ENCODE peak calls at places on chromosomes 12 and 14, in ten cellular contexts. One of them, this sample, is unnamed.

GRCh38 chr14:52068741-52069616 is at the start of gene NID2:
- DNase-seq in mucosa of descending colon: peak
- DNase-seq in NB4: no peak
- DNase-seq in astrocyte of the spinal cord: peak
- DNase-seq in IMR-90: peak
- DNase-seq in BJ: no peak
- DNase-seq in MM.1S: no peak
- DNase-seq in esophagus squamous epithelium: no peak
- DNase-seq in fibroblast of the aortic adventitia: peak
- DNase-seq in fibroblast of lung: peak
- DNase-seq in this sample: peak

GRCh38 chr14:76118594-76118993 is 33.1 kb upstream of the GPATCH2L start:
- DNase-seq in esophagus squamous epithelium: no peak
- DNase-seq in BJ: no peak
- DNase-seq in MM.1S: no peak
- DNase-seq in mucosa of descending colon: no peak
- DNase-seq in fibroblast of lung: no peak
- DNase-seq in IMR-90: no peak
- DNase-seq in NB4: no peak
- DNase-seq in astrocyte of the spinal cord: no peak
- DNase-seq in fibroblast of the aortic adventitia: no peak
- DNase-seq in this sample: no peak

GRCh38 chr14:68112456-68112855 is 292.9 kb downstream of the RAD51B start:
- DNase-seq in IMR-90: no peak
- DNase-seq in esophagus squamous epithelium: no peak
- DNase-seq in NB4: no peak
- DNase-seq in fibroblast of the aortic adventitia: no peak
- DNase-seq in mucosa of descending colon: no peak
- DNase-seq in fibroblast of lung: no peak
- DNase-seq in MM.1S: no peak
- DNase-seq in astrocyte of the spinal cord: no peak
- DNase-seq in BJ: no peak
- DNase-seq in this sample: no peak

GRCh38 chr12:52964556-52965336 is 15.8 kb downstream of the KRT18 start:
- DNase-seq in fibroblast of the aortic adventitia: no peak
- DNase-seq in IMR-90: no peak
- DNase-seq in NB4: no peak
- DNase-seq in BJ: no peak
- DNase-seq in esophagus squamous epithelium: no peak
- DNase-seq in astrocyte of the spinal cord: no peak
- DNase-seq in mucosa of descending colon: no peak
- DNase-seq in fibroblast of lung: no peak
- DNase-seq in MM.1S: no peak
- DNase-seq in this sample: no peak

GRCh38 chr14:95095991-95096390 is 61.3 kb downstream of the DICER1 start:
- DNase-seq in fibroblast of the aortic adventitia: no peak
- DNase-seq in mucosa of descending colon: no peak
- DNase-seq in NB4: no peak
- DNase-seq in fibroblast of lung: no peak
- DNase-seq in esophagus squamous epithelium: no peak
- DNase-seq in BJ: no peak
- DNase-seq in IMR-90: no peak
- DNase-seq in astrocyte of the spinal cord: no peak
- DNase-seq in MM.1S: no peak
- DNase-seq in this sample: no peak

GRCh38 chr14:64234877-64235651 is 59.1 kb downstream of the ESR2 start:
- DNase-seq in BJ: no peak
- DNase-seq in mucosa of descending colon: peak
- DNase-seq in IMR-90: peak
- DNase-seq in NB4: no peak
- DNase-seq in esophagus squamous epithelium: no peak
- DNase-seq in fibroblast of the aortic adventitia: peak
- DNase-seq in fibroblast of lung: peak
- DNase-seq in MM.1S: no peak
- DNase-seq in astrocyte of the spinal cord: peak
- DNase-seq in this sample: no peak

GRCh38 chr12:30862486-30862885 is 64.1 kb upstream of the TSPAN11 start:
- DNase-seq in MM.1S: no peak
- DNase-seq in NB4: no peak
- DNase-seq in fibroblast of lung: peak
- DNase-seq in BJ: no peak
- DNase-seq in mucosa of descending colon: no peak
- DNase-seq in IMR-90: peak
- DNase-seq in esophagus squamous epithelium: no peak
- DNase-seq in fibroblast of the aortic adventitia: peak
- DNase-seq in astrocyte of the spinal cord: peak
- DNase-seq in this sample: no peak

GRCh38 chr12:24226745-24227350 is 277.4 kb upstream of the SOX5 start:
- DNase-seq in mucosa of descending colon: no peak
- DNase-seq in esophagus squamous epithelium: no peak
- DNase-seq in MM.1S: no peak
- DNase-seq in fibroblast of lung: peak
- DNase-seq in astrocyte of the spinal cord: peak
- DNase-seq in BJ: peak
- DNase-seq in fibroblast of the aortic adventitia: peak
- DNase-seq in IMR-90: peak
- DNase-seq in NB4: peak
- DNase-seq in this sample: no peak

GRCh38 chr12:43551271-43551970 is 582 bp downstream of the ADAMTS20 start:
- DNase-seq in IMR-90: no peak
- DNase-seq in esophagus squamous epithelium: no peak
- DNase-seq in MM.1S: no peak
- DNase-seq in astrocyte of the spinal cord: no peak
- DNase-seq in fibroblast of lung: peak
- DNase-seq in BJ: no peak
- DNase-seq in fibroblast of the aortic adventitia: no peak
- DNase-seq in mucosa of descending colon: peak
- DNase-seq in NB4: no peak
- DNase-seq in this sample: peak

GRCh38 chr14:23362200-23362599 is 2.8 kb downstream of the EFS start:
- DNase-seq in astrocyte of the spinal cord: peak
- DNase-seq in mucosa of descending colon: no peak
- DNase-seq in IMR-90: peak
- DNase-seq in fibroblast of lung: peak
- DNase-seq in BJ: no peak
- DNase-seq in esophagus squamous epithelium: no peak
- DNase-seq in MM.1S: no peak
- DNase-seq in NB4: peak
- DNase-seq in fibroblast of the aortic adventitia: peak
- DNase-seq in this sample: no peak

GRCh38 chr12:56348776-56349175 is 10.1 kb downstream of the IL23A start:
- DNase-seq in IMR-90: no peak
- DNase-seq in MM.1S: no peak
- DNase-seq in BJ: no peak
- DNase-seq in NB4: no peak
- DNase-seq in esophagus squamous epithelium: no peak
- DNase-seq in mucosa of descending colon: no peak
- DNase-seq in astrocyte of the spinal cord: no peak
- DNase-seq in fibroblast of lung: no peak
- DNase-seq in fibroblast of the aortic adventitia: no peak
- DNase-seq in this sample: no peak

GRCh38 chr12:113747048-113747447 is 219.1 kb downstream of the RBM19 start:
- DNase-seq in NB4: no peak
- DNase-seq in fibroblast of lung: peak
- DNase-seq in mucosa of descending colon: no peak
- DNase-seq in MM.1S: no peak
- DNase-seq in esophagus squamous epithelium: no peak
- DNase-seq in BJ: no peak
- DNase-seq in fibroblast of the aortic adventitia: no peak
- DNase-seq in astrocyte of the spinal cord: no peak
- DNase-seq in IMR-90: no peak
- DNase-seq in this sample: no peak

GRCh38 chr12:116053479-116054195 is 223.9 kb downstream of the MED13L start:
- DNase-seq in astrocyte of the spinal cord: peak
- DNase-seq in IMR-90: peak
- DNase-seq in NB4: peak
- DNase-seq in mucosa of descending colon: no peak
- DNase-seq in BJ: peak
- DNase-seq in fibroblast of lung: peak
- DNase-seq in esophagus squamous epithelium: no peak
- DNase-seq in fibroblast of the aortic adventitia: peak
- DNase-seq in MM.1S: no peak
- DNase-seq in this sample: no peak

DNA sequence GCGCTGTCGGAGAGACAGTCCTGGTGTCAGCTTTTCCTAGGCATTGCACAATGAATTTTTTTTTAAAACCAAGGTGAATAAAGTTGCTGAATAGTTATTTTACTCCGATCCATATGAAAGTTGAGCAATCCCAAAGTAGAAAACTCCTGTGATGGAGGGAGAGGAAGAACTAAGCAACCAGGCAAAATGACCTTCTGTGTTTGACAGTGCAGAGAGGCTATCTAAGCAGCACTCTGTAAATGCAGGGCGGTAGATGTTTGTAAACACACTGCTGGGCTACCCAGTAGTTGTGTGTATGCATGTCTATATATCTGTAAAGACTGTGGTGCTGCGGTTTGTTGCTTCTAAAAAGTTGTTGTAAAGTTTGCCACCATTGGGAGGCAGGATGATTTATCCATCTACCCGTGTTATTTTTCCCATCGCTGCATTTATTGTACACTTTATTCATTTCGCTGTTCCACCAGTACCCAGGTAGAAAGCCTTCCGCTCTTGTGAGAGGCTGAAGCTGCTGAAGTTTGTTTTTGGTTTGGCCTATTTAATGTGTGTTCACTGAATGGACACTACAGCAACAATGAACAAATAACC is 1.3 kb downstream of the ETV6 start:
- DNase-seq in astrocyte of the spinal cord: peak
- DNase-seq in fibroblast of lung: peak
- DNase-seq in mucosa of descending colon: no peak
- DNase-seq in MM.1S: peak
- DNase-seq in NB4: peak
- DNase-seq in fibroblast of the aortic adventitia: peak
- DNase-seq in IMR-90: peak
- DNase-seq in esophagus squamous epithelium: no peak
- DNase-seq in BJ: no peak
- DNase-seq in this sample: no peak
- TF ChIP-seq CTCF in astrocyte of the spinal cord: no peak
- TF ChIP-seq CTCF in fibroblast of lung: peak
- TF ChIP-seq CTCF in mucosa of descending colon: no peak
- TF ChIP-seq CTCF in MM.1S: peak
- TF ChIP-seq CTCF in NB4: no peak
- TF ChIP-seq CTCF in fibroblast of the aortic adventitia: no peak
- TF ChIP-seq CTCF in IMR-90: no peak
- TF ChIP-seq CTCF in esophagus squamous epithelium: no peak
- TF ChIP-seq CTCF in BJ: no peak
- TF ChIP-seq CTCF in this sample: no peak

DNA sequence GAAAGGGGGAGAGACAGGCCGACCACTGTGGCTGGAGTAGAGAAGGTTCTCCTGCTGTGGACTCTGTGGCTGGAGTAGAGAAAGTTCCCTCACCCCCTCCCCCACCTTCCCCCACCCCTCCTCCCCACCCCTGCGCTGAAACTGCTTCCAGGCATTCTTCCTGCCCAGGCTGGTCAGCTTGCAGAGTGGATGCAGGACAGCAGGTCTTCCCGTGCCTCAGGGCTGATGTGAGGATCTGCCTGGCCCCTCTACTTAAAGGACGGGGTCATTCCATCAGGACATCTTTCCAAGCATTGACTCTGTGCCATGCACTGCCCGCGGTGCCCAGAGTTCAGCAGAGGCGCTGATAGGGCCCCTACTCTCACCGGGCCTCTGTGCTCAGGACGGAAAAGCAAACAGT is 13.2 kb upstream of the RIMBP2 start:
- DNase-seq in mucosa of descending colon: no peak
- DNase-seq in fibroblast of lung: no peak
- DNase-seq in MM.1S: no peak
- DNase-seq in NB4: no peak
- DNase-seq in BJ: no peak
- DNase-seq in astrocyte of the spinal cord: no peak
- DNase-seq in IMR-90: no peak
- DNase-seq in fibroblast of the aortic adventitia: no peak
- DNase-seq in esophagus squamous epithelium: no peak
- DNase-seq in this sample: no peak
- TF ChIP-seq CTCF in mucosa of descending colon: no peak
- TF ChIP-seq CTCF in fibroblast of lung: no peak
- TF ChIP-seq CTCF in MM.1S: no peak
- TF ChIP-seq CTCF in NB4: no peak
- TF ChIP-seq CTCF in BJ: no peak
- TF ChIP-seq CTCF in astrocyte of the spinal cord: no peak
- TF ChIP-seq CTCF in IMR-90: no peak
- TF ChIP-seq CTCF in fibroblast of the aortic adventitia: no peak
- TF ChIP-seq CTCF in esophagus squamous epithelium: no peak
- TF ChIP-seq CTCF in this sample: no peak

GRCh38 chr12:64891629-64892028 is 67.2 kb downstream of the TBC1D30 start:
- DNase-seq in MM.1S: no peak
- DNase-seq in astrocyte of the spinal cord: no peak
- DNase-seq in fibroblast of lung: no peak
- DNase-seq in IMR-90: no peak
- DNase-seq in NB4: no peak
- DNase-seq in esophagus squamous epithelium: no peak
- DNase-seq in fibroblast of the aortic adventitia: no peak
- DNase-seq in BJ: no peak
- DNase-seq in mucosa of descending colon: no peak
- DNase-seq in this sample: no peak
- TF ChIP-seq CTCF in MM.1S: no peak
- TF ChIP-seq CTCF in astrocyte of the spinal cord: no peak
- TF ChIP-seq CTCF in fibroblast of lung: no peak
- TF ChIP-seq CTCF in IMR-90: no peak
- TF ChIP-seq CTCF in NB4: no peak
- TF ChIP-seq CTCF in esophagus squamous epithelium: no peak
- TF ChIP-seq CTCF in fibroblast of the aortic adventitia: no peak
- TF ChIP-seq CTCF in BJ: no peak
- TF ChIP-seq CTCF in mucosa of descending colon: no peak
- TF ChIP-seq CTCF in this sample: no peak

GRCh38 chr12:1532796-1533195 is 61.6 kb downstream of the FBXL14 start:
- DNase-seq in fibroblast of lung: no peak
- DNase-seq in esophagus squamous epithelium: no peak
- DNase-seq in astrocyte of the spinal cord: peak
- DNase-seq in BJ: no peak
- DNase-seq in NB4: no peak
- DNase-seq in mucosa of descending colon: no peak
- DNase-seq in MM.1S: peak
- DNase-seq in fibroblast of the aortic adventitia: peak
- DNase-seq in IMR-90: no peak
- DNase-seq in this sample: no peak

GRCh38 chr12:1533602-1534304 is 60.6 kb downstream of the FBXL14 start:
- DNase-seq in esophagus squamous epithelium: no peak
- DNase-seq in NB4: peak
- DNase-seq in BJ: no peak
- DNase-seq in fibroblast of the aortic adventitia: peak
- DNase-seq in MM.1S: peak
- DNase-seq in astrocyte of the spinal cord: peak
- DNase-seq in fibroblast of lung: no peak
- DNase-seq in mucosa of descending colon: no peak
- DNase-seq in IMR-90: peak
- DNase-seq in this sample: peak

GRCh38 chr12:1532367-1532752 is 62.0 kb downstream of the FBXL14 start:
- DNase-seq in NB4: no peak
- DNase-seq in mucosa of descending colon: no peak
- DNase-seq in fibroblast of lung: no peak
- DNase-seq in MM.1S: no peak
- DNase-seq in astrocyte of the spinal cord: no peak
- DNase-seq in fibroblast of the aortic adventitia: no peak
- DNase-seq in esophagus squamous epithelium: no peak
- DNase-seq in IMR-90: no peak
- DNase-seq in BJ: no peak
- DNase-seq in this sample: no peak

GRCh38 chr12:1531654-1532366 is 62.6 kb downstream of the FBXL14 start:
- DNase-seq in fibroblast of the aortic adventitia: no peak
- DNase-seq in NB4: no peak
- DNase-seq in MM.1S: peak
- DNase-seq in mucosa of descending colon: no peak
- DNase-seq in esophagus squamous epithelium: no peak
- DNase-seq in fibroblast of lung: no peak
- DNase-seq in IMR-90: no peak
- DNase-seq in BJ: no peak
- DNase-seq in astrocyte of the spinal cord: no peak
- DNase-seq in this sample: peak

GRCh38 chr12:1533205-1533601 is 61.2 kb downstream of the FBXL14 start:
- DNase-seq in mucosa of descending colon: no peak
- DNase-seq in fibroblast of lung: no peak
- DNase-seq in fibroblast of the aortic adventitia: peak
- DNase-seq in BJ: no peak
- DNase-seq in esophagus squamous epithelium: no peak
- DNase-seq in IMR-90: no peak
- DNase-seq in NB4: peak
- DNase-seq in MM.1S: peak
- DNase-seq in astrocyte of the spinal cord: peak
- DNase-seq in this sample: peak
- TF ChIP-seq CTCF in mucosa of descending colon: no peak
- TF ChIP-seq CTCF in fibroblast of lung: no peak
- TF ChIP-seq CTCF in fibroblast of the aortic adventitia: peak
- TF ChIP-seq CTCF in BJ: peak
- TF ChIP-seq CTCF in esophagus squamous epithelium: no peak
- TF ChIP-seq CTCF in IMR-90: no peak
- TF ChIP-seq CTCF in NB4: peak
- TF ChIP-seq CTCF in MM.1S: peak
- TF ChIP-seq CTCF in astrocyte of the spinal cord: no peak
- TF ChIP-seq CTCF in this sample: no peak